ENCODE peak calls at places on chromosomes 5 and 9, in six cellular contexts. One of them, this sample, is unnamed.

GRCh38 chr9:17082343-17082742 is 52.5 kb upstream of the CNTLN start:
- DNase-seq in A549: no peak
- DNase-seq in WTC11: peak; percentile 60
- DNase-seq in endothelial cell of umbilical vein: peak; percentile 5
- DNase-seq in K562: no peak
- DNase-seq in H1: peak; percentile 55
- DNase-seq in this sample: no peak

GRCh38 chr5:67493676-67494075 is 297.1 kb upstream of the CD180 start:
- DNase-seq in A549: no peak
- DNase-seq in WTC11: peak; percentile 32
- DNase-seq in endothelial cell of umbilical vein: peak; percentile 21
- DNase-seq in K562: no peak
- DNase-seq in H1: no peak
- DNase-seq in this sample: peak; percentile 55

GRCh38 chr9:131480258-131480657 is 22.5 kb upstream of the POMT1 start:
- DNase-seq in A549: no peak
- DNase-seq in WTC11: no peak
- DNase-seq in endothelial cell of umbilical vein: no peak
- DNase-seq in K562: no peak
- DNase-seq in H1: no peak
- DNase-seq in this sample: no peak

GRCh38 chr5:111454198-111454606 is 58.1 kb downstream of the STARD4 start:
- DNase-seq in A549: no peak
- DNase-seq in WTC11: no peak
- DNase-seq in endothelial cell of umbilical vein: no peak
- DNase-seq in K562: no peak
- DNase-seq in H1: no peak
- DNase-seq in this sample: no peak

GRCh38 chr5:23053846-23054245 is 200.7 kb upstream of the CDH12 start:
- DNase-seq in A549: no peak
- DNase-seq in WTC11: no peak
- DNase-seq in endothelial cell of umbilical vein: no peak
- DNase-seq in K562: no peak
- DNase-seq in H1: no peak
- DNase-seq in this sample: no peak

GRCh38 chr5:58016329-58016728 is 443.6 kb downstream of the PLK2 start:
- DNase-seq in A549: no peak
- DNase-seq in WTC11: no peak
- DNase-seq in endothelial cell of umbilical vein: no peak
- DNase-seq in K562: no peak
- DNase-seq in H1: no peak
- DNase-seq in this sample: no peak

GRCh38 chr9:116336133-116336862 is 182.7 kb downstream of the PAPPA start:
- DNase-seq in A549: no peak
- DNase-seq in WTC11: no peak
- DNase-seq in endothelial cell of umbilical vein: no peak
- DNase-seq in K562: no peak
- DNase-seq in H1: no peak
- DNase-seq in this sample: peak; percentile 67

GRCh38 chr5:65126192-65126591 is 355.5 kb downstream of the ADAMTS6 start:
- DNase-seq in A549: no peak
- DNase-seq in WTC11: no peak
- DNase-seq in endothelial cell of umbilical vein: no peak
- DNase-seq in K562: no peak
- DNase-seq in H1: peak; percentile 41
- DNase-seq in this sample: no peak

GRCh38 chr5:135308752-135309151 is 90.3 kb downstream of the MACROH2A1 start:
- DNase-seq in A549: no peak
- DNase-seq in WTC11: no peak
- DNase-seq in endothelial cell of umbilical vein: no peak
- DNase-seq in K562: no peak
- DNase-seq in H1: no peak
- DNase-seq in this sample: peak; percentile 78

GRCh38 chr9:72292184-72292787 is 72.7 kb downstream of the ZFAND5 start:
- DNase-seq in A549: peak; percentile 68
- DNase-seq in WTC11: no peak
- DNase-seq in endothelial cell of umbilical vein: peak; percentile 58
- DNase-seq in K562: no peak
- DNase-seq in H1: no peak
- DNase-seq in this sample: peak; percentile 30

GRCh38 chr9:9790216-9790872 is 822.5 kb downstream of the PTPRD start:
- DNase-seq in A549: no peak
- DNase-seq in WTC11: peak; percentile 26
- DNase-seq in endothelial cell of umbilical vein: peak; percentile 69
- DNase-seq in K562: no peak
- DNase-seq in H1: no peak
- DNase-seq in this sample: peak; percentile 45

GRCh38 chr9:116064970-116065369 is 88.6 kb upstream of the PAPPA start:
- DNase-seq in A549: no peak
- DNase-seq in WTC11: no peak
- DNase-seq in endothelial cell of umbilical vein: no peak
- DNase-seq in K562: no peak
- DNase-seq in H1: no peak
- DNase-seq in this sample: no peak

GRCh38 chr5:57346336-57346735 is 136.3 kb downstream of the ACTBL2 start:
- DNase-seq in A549: no peak
- DNase-seq in WTC11: no peak
- DNase-seq in endothelial cell of umbilical vein: no peak
- DNase-seq in K562: no peak
- DNase-seq in H1: no peak
- DNase-seq in this sample: no peak

GRCh38 chr9:101433229-101433628 is 2.3 kb downstream of the ALDOB start:
- DNase-seq in A549: no peak
- DNase-seq in WTC11: no peak
- DNase-seq in endothelial cell of umbilical vein: no peak
- DNase-seq in K562: no peak
- DNase-seq in H1: no peak
- DNase-seq in this sample: peak; percentile 94

GRCh38 chr9:85897853-85898252 is 43.1 kb upstream of the NAA35 start:
- DNase-seq in A549: no peak
- DNase-seq in WTC11: no peak
- DNase-seq in endothelial cell of umbilical vein: no peak
- DNase-seq in K562: no peak
- DNase-seq in H1: no peak
- DNase-seq in this sample: no peak

GRCh38 chr9:135210676-135211523 is 123.4 kb downstream of the OLFM1 start:
- DNase-seq in A549: no peak
- DNase-seq in WTC11: no peak
- DNase-seq in endothelial cell of umbilical vein: no peak
- DNase-seq in K562: no peak
- DNase-seq in H1: no peak
- DNase-seq in this sample: no peak

GRCh38 chr9:85117831-85118230 is 448.3 kb downstream of the NTRK2 start:
- DNase-seq in A549: no peak
- DNase-seq in WTC11: no peak
- DNase-seq in endothelial cell of umbilical vein: no peak
- DNase-seq in K562: no peak
- DNase-seq in H1: no peak
- DNase-seq in this sample: no peak

GRCh38 chr9:135376511-135377173 is 102.9 kb upstream of the PPP1R26 start:
- DNase-seq in A549: no peak
- DNase-seq in WTC11: no peak
- DNase-seq in endothelial cell of umbilical vein: no peak
- DNase-seq in K562: no peak
- DNase-seq in H1: no peak
- DNase-seq in this sample: no peak

GRCh38 chr9:16278420-16278999 is 592.0 kb downstream of the BNC2 start:
- DNase-seq in A549: no peak
- DNase-seq in WTC11: no peak
- DNase-seq in endothelial cell of umbilical vein: no peak
- DNase-seq in K562: no peak
- DNase-seq in H1: no peak
- DNase-seq in this sample: no peak

GRCh38 chr5:5288236-5288635 is 134.2 kb upstream of the ICE1 start:
- DNase-seq in A549: peak; percentile 31
- DNase-seq in WTC11: no peak
- DNase-seq in endothelial cell of umbilical vein: peak; percentile 6
- DNase-seq in K562: no peak
- DNase-seq in H1: no peak
- DNase-seq in this sample: no peak

GRCh38 chr5:1443145-1443543 is 2.1 kb downstream of the SLC6A3 start:
- DNase-seq in A549: no peak
- DNase-seq in WTC11: no peak
- DNase-seq in endothelial cell of umbilical vein: no peak
- DNase-seq in K562: no peak
- DNase-seq in H1: no peak
- DNase-seq in this sample: no peak

GRCh38 chr5:151612689-151613427 is 21.7 kb upstream of the FAT2 start:
- DNase-seq in A549: peak; percentile 52
- DNase-seq in WTC11: no peak
- DNase-seq in endothelial cell of umbilical vein: no peak
- DNase-seq in K562: no peak
- DNase-seq in H1: no peak
- DNase-seq in this sample: no peak

GRCh38 chr9:14312721-14313377 is 1.1 kb downstream of the NFIB start:
- DNase-seq in A549: no peak
- DNase-seq in WTC11: peak; percentile 42
- DNase-seq in endothelial cell of umbilical vein: peak; percentile 53
- DNase-seq in K562: peak; percentile 7
- DNase-seq in H1: peak; percentile 71
- DNase-seq in this sample: no peak

GRCh38 chr5:143618146-143618545 is 193.8 kb upstream of the HMHB1 start:
- DNase-seq in A549: no peak
- DNase-seq in WTC11: no peak
- DNase-seq in endothelial cell of umbilical vein: no peak
- DNase-seq in K562: no peak
- DNase-seq in H1: no peak
- DNase-seq in this sample: no peak

DNA sequence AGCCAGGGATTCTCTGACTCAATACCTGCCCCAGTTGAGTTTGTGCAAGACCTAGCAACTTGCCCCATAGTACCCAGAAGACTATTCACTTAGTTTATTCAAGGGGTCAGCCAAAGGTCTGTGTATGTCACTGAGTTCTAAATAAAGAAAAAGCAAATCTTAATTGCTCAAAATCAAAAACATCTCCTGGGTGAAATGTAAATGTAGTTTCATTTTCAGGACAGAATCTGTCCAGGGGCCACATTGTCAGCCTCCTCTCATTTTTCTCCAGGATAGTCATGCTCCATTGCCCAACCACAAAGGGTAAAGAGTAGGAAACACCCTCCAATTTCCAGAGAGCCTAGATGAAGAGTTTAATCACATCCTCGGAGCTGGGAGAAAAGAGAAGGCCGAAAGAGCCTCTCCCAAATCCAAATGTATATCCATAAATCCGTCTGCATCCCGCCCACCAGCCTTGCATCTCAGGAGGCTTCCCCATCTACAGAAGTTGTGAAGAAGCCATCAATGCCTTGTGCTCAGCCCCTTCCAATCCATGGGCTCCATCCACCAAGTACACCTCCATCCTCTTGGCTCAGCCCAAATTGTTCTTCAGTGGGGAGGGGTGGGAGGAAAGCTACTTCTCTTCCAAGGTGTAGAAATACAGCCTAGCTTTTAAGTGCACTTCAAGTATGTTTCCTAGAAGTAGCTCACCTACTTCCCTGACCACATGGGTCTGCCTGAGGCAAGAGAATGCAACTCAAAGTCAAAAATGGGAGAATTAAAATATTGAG is 26.9 kb downstream of the ADAM19 start:
- DNase-seq in A549: no peak
- DNase-seq in WTC11: no peak
- DNase-seq in endothelial cell of umbilical vein: no peak
- DNase-seq in K562: no peak
- DNase-seq in H1: no peak
- DNase-seq in this sample: no peak
- TF ChIP-seq JUN in A549: peak; percentile 51
- TF ChIP-seq JUN in WTC11: no peak
- TF ChIP-seq JUN in endothelial cell of umbilical vein: no peak
- TF ChIP-seq JUN in K562: no peak
- TF ChIP-seq JUN in H1: no peak
- TF ChIP-seq JUN in this sample: no peak

GRCh38 chr5:31553863-31554262 is 21.8 kb downstream of the C5orf22 start:
- DNase-seq in A549: no peak
- DNase-seq in WTC11: no peak
- DNase-seq in endothelial cell of umbilical vein: no peak
- DNase-seq in K562: no peak
- DNase-seq in H1: no peak
- DNase-seq in this sample: no peak
- TF ChIP-seq JUN in A549: no peak
- TF ChIP-seq JUN in WTC11: no peak
- TF ChIP-seq JUN in endothelial cell of umbilical vein: no peak
- TF ChIP-seq JUN in K562: no peak
- TF ChIP-seq JUN in H1: no peak
- TF ChIP-seq JUN in this sample: no peak

DNA sequence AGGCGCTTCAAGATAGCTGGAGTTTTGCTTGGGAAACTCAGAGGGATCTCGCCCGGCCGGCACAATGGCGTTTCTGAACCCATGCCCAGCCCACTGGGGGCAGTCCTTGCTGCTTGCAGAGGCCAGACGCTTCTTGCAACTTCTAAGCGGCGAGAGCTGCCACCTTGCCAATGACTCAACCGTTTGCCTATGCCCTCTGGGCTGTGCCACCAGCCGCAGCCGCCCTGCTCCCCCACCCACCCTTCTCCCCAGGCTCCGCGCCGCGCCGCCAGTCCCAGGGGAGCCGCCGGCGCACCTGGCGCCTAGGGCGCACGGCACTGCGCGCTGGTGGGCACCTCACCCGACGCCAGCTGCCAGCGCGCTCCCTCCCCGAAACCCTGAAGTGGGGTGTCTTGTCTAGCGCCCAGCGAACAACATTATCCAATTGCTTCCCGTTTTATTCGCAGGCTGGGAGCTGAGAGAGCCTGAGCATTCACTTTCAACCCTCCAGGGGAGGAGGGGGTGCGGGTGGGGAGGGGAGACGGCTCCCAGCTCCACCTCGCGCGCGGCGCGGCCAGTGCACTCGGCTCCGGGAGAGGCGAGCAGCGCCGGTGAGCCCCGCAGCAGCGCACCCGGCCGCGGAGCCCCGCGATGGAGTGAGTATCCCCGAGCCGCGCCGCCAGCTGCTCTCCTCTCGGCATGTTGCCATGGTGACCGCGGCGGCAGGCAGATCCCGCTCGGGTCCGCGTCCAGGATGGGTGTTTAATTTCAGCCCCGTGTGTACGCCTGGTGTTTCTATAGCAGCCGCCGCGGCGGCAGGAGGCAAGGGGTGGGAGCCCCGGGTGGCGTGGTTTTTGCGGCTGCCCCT is 139.5 kb upstream of the PALM2AKAP2 start:
- DNase-seq in A549: peak; percentile 18
- DNase-seq in WTC11: peak; percentile 68
- DNase-seq in endothelial cell of umbilical vein: no peak
- DNase-seq in K562: no peak
- DNase-seq in H1: peak; percentile 76
- DNase-seq in this sample: no peak
- TF ChIP-seq JUN in A549: no peak
- TF ChIP-seq JUN in WTC11: no peak
- TF ChIP-seq JUN in endothelial cell of umbilical vein: no peak
- TF ChIP-seq JUN in K562: no peak
- TF ChIP-seq JUN in H1: no peak
- TF ChIP-seq JUN in this sample: no peak

DNA sequence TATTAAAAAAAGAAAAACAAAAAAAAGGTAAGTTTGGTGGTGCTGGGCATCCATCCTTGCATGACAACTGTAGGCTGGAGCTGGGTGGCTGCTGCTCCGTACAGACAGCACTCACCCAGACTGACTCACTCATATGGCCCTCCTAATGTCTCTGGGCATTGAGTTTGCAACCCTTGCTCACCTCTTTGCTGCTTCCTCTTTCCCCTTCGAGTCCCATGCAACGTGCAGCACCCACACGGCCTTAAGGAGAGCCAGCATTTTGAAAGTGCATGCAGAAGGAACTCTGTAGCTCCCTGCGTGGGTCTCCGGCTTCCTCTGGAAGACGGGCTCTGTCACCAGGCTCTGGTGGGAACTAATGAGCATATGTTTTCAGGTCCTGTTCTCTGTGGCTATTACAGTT is 60.5 kb upstream of the ENTREP1 start:
- DNase-seq in A549: no peak
- DNase-seq in WTC11: no peak
- DNase-seq in endothelial cell of umbilical vein: no peak
- DNase-seq in K562: no peak
- DNase-seq in H1: no peak
- DNase-seq in this sample: no peak
- TF ChIP-seq JUN in A549: no peak
- TF ChIP-seq JUN in WTC11: no peak
- TF ChIP-seq JUN in endothelial cell of umbilical vein: no peak
- TF ChIP-seq JUN in K562: no peak
- TF ChIP-seq JUN in H1: no peak
- TF ChIP-seq JUN in this sample: no peak